ENCODE peak calls at places on chromosome 11, in ten cellular contexts. G, I, R, E, Q, D, M, X, L and T are unnamed samples. For H3K4me1, the result is how much of the 10 kb centered on the place peaks cover.

GRCh38 chr11:64121637-64122410 is 44.1 kb downstream of the MACROD1 start:
- DNase-seq in G (no peak), I (no peak), R (no peak), E (no peak), Q (no peak), D (peak), M (no peak), X (no peak), L (no peak), T (no peak)

GRCh38 chr11:64810891-64811272 is 531 bp upstream of the MEN1 start:
- DNase-seq in G (peak), I (no peak), R (no peak), E (no peak), Q (no peak), D (no peak), M (peak), X (no peak), L (peak), T (peak)

GRCh38 chr11:82899191-82899820 is 924 bp downstream of the PRCP start:
- DNase-seq in G (no peak), I (no peak), R (no peak), E (no peak), Q (no peak), D (no peak), M (no peak), X (no peak), L (peak), T (no peak)

GRCh38 chr11:63277345-63277943 is 34.0 kb upstream of the SLC22A25 start:
- DNase-seq in G (no peak), I (no peak), R (no peak), E (no peak), Q (no peak), D (no peak), M (no peak), X (no peak), L (no peak), T (no peak)

GRCh38 chr11:86919557-86920210 is 35.5 kb downstream of the FZD4 start:
- DNase-seq in G (no peak), I (no peak), R (no peak), E (no peak), Q (no peak), D (peak), M (no peak), X (peak), L (no peak), T (peak)

GRCh38 chr11:61688368-61689163 is 8.4 kb downstream of the DAGLA start:
- DNase-seq in G (peak), I (peak), R (peak), E (no peak), Q (peak), D (no peak), M (peak), X (no peak), L (no peak), T (peak)

GRCh38 chr11:92401507-92401906 is 176.9 kb downstream of the FAT3 start:
- DNase-seq in G (no peak), I (no peak), R (no peak), E (no peak), Q (no peak), D (no peak), M (no peak), X (no peak), L (no peak), T (no peak)

GRCh38 chr11:5367461-5368074 is 16.0 kb upstream of the OR51M1 start:
- DNase-seq in G (no peak), I (no peak), R (no peak), E (no peak), Q (no peak), D (peak), M (no peak), X (no peak), L (no peak), T (no peak)

GRCh38 chr11:66275396-66275795 is 2.6 kb upstream of the CNIH2 start:
- DNase-seq in G (no peak), I (no peak), R (no peak), E (no peak), Q (no peak), D (no peak), M (peak), X (no peak), L (no peak), T (no peak)

GRCh38 chr11:74141274-74141695 is 29.5 kb downstream of the C2CD3 start:
- DNase-seq in G (peak), I (no peak), R (no peak), E (no peak), Q (no peak), D (no peak), M (no peak), X (peak), L (no peak), T (no peak)

DNA sequence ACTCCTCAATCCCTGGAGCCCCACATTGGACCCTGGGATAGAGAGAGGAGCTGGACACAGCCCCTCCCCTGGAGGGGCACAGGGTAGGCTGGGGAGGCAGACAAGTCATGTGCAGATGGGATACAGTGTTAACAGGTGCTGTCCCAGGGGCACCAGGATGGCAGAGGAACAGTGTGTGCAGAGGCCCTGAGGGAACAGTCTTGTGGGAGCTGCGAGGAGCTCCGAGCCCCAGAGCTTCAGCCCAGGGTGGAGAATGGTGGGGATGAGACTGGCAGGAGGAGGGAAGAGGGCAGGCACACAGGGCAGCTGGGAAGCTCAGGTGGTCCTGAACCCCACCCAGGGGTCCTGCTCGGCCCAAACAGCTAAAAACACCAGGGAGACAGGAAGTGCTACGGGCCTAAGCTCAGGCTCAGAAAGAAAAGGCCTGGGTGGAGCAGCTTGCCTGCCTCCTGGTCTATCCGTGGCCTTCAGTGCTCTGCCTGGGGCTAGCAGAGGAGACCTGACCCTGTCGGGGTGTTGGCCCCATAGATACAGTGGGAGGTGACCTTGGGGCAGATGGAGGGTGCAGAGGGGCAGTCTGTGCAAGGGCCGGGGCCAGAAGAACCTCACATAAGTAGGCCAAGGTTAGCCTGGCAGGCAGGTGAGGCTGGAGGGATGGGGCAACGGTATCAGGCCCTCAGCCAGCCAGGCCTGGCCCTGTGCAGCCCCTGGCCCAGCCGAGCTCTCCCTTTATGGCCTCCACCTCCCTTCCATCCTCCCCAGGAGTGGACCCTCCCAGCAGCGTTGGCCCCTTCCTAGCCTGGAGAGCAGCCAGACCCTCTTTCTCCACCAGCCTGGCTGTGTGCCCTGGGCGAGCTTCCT is 15.4 kb downstream of the CAPN5 start:
- DNase-seq in G (peak), I (peak), R (peak), E (no peak), Q (no peak), D (no peak), M (peak), X (no peak), L (no peak), T (no peak)
- H3K4me1 ChIP-seq in G (half or more), I (under half), R (under half), E (under half), Q (under half), D (under half), M (under half), X (under half), L (under half), T (half or more)

DNA sequence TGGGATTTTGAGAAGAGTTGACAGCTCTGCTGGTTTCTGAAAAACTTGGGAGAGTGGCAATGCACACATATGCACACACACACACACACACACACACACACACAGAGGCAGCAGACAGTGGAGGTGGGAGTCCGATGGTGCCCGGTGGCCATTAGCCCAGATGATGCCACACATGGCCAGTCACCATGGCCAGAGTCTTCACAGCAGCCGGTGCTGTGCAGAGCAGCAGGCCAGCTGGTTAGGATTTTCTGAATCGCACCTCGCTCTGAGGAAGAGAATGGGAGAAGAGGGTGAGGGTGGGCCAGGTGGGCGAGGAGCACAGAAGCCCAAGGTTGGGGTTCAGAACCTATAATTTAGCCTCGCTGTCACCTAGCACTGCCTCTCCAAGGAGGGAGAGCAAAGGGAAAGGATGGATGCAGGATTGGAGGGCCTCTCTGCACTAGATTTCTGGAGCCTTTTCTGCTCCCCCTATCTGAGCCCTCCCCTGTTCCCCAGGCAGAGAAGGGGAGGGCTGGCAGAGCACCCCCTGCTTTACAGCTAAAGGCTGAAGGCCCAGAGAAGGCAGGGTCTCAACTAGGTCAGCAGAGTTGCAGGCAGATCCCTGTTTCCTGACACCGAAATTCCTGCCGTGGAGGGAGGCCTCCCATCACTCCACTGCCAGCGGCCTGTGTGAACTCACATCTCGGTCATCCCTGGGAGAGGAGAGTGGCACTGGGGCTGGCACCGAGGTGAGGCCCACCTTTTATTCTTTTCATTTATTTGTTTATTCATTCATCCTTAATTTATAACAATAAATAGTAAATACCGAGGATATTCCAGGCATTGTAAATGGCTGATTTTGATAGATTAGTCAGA is 25.8 kb upstream of the FXYD6 start:
- DNase-seq in G (no peak), I (peak), R (no peak), E (no peak), Q (no peak), D (no peak), M (no peak), X (no peak), L (no peak), T (no peak)
- H3K4me1 ChIP-seq in G (under half), I (under half), R (under half), E (under half), Q (under half), D (under half), M (under half), X (under half), L (under half), T (under half)

GRCh38 chr11:45930031-45930794 is 7.8 kb downstream of the LARGE2 start:
- DNase-seq in G (peak), I (no peak), R (no peak), E (peak), Q (peak), D (no peak), M (peak), X (peak), L (peak), T (no peak)

GRCh38 chr11:45931739-45932138 is 9.3 kb downstream of the LARGE2 start:
- DNase-seq in G (no peak), I (no peak), R (no peak), E (no peak), Q (no peak), D (no peak), M (no peak), X (no peak), L (no peak), T (no peak)

GRCh38 chr11:45929486-45930030 is 7.1 kb downstream of the LARGE2 start:
- DNase-seq in G (no peak), I (no peak), R (no peak), E (no peak), Q (no peak), D (no peak), M (no peak), X (no peak), L (peak), T (no peak)

GRCh38 chr11:45932217-45932616 is 9.8 kb downstream of the LARGE2 start:
- DNase-seq in G (no peak), I (no peak), R (no peak), E (no peak), Q (no peak), D (no peak), M (no peak), X (no peak), L (no peak), T (no peak)

DNA sequence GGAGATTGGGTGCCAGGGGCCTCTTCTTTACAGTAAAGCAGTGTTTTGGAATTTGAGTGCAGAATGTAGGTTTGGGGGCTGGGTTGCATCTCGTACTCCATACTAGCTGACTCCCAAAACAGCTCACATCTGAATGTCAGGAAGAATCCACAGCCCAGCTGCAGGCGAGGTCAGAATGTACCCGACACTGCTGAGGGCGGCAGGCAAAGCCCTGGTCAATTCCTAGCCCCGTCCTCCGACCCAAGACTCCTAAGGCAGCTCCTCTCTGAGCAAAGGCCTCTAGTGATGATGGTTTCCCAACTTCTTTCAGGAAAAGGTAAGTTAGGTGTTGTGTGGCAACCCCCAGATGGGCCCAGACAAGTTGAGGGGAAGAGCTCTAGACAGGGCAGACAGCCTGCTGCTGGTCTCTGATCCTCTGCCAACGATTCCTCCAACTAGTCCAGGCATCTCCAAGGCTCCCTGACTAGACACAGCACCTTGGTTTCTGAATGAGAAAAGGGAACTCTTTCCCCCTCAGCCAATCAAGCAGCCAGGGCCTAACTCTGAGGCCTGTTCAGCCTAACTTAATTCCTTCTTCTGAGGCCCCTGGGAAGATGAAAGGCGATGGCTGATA is 8.6 kb downstream of the LARGE2 start:
- DNase-seq in G (no peak), I (no peak), R (no peak), E (no peak), Q (peak), D (no peak), M (no peak), X (no peak), L (no peak), T (no peak)
- H3K4me1 ChIP-seq in G (under half), I (under half), R (under half), E (under half), Q (under half), D (under half), M (under half), X (under half), L (under half), T (under half)

DNA sequence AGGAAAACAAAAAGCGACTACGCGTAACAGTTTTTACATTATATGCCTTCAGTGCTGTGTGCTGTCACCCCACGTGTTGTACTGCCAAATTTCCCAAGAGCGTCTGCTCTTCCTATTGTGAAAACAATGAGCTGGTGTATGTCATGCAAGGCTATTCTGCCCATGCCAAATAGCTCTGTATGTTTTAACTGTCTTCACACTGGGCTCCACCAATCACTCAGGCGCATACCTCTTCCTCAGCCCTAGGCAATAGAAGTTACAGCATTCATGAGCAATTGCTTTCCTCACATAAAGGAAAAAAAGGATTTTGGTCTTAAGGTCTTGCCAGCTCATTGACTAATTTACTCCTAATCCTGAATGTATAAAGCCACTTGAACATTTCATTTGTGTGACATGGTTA is 606.8 kb downstream of the NTM start:
- DNase-seq in G (no peak), I (no peak), R (no peak), E (no peak), Q (no peak), D (peak), M (no peak), X (no peak), L (no peak), T (no peak)
- H3K4me1 ChIP-seq in G (under half), I (under half), R (under half), E (under half), Q (under half), D (under half), M (under half), X (under half), L (under half), T (under half)

GRCh38 chr11:76810151-76810853 is 27.1 kb downstream of the TSKU start:
- DNase-seq in G (no peak), I (no peak), R (no peak), E (no peak), Q (no peak), D (no peak), M (no peak), X (no peak), L (no peak), T (peak)
- H3K4me1 ChIP-seq in G (under half), I (under half), R (under half), E (under half), Q (under half), D (under half), M (under half), X (under half), L (under half), T (under half)

DNA sequence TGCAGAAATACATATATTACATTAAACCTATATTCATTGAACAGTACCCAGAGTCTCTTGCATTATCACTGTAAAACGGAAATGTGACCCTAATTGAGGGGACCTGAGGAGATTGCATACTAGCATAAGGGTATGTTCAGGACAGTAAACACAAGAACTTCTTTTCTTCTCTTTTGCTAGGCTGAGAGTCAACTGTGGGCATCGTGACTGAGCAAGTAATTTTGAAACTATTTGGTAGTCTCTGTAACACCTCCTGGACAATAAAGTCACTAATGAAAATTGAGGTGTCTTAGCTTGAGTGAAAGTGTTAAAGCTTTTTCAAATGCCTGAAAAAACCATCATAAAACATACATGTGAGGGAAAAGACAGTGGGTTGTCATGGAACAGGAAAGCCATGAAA is 90.9 kb downstream of the PDHX start:
- DNase-seq in G (no peak), I (no peak), R (no peak), E (no peak), Q (no peak), D (no peak), M (no peak), X (no peak), L (no peak), T (no peak)
- H3K4me1 ChIP-seq in G (under half), I (under half), R (under half), E (under half), Q (under half), D (under half), M (under half), X (under half), L (under half), T (under half)

DNA sequence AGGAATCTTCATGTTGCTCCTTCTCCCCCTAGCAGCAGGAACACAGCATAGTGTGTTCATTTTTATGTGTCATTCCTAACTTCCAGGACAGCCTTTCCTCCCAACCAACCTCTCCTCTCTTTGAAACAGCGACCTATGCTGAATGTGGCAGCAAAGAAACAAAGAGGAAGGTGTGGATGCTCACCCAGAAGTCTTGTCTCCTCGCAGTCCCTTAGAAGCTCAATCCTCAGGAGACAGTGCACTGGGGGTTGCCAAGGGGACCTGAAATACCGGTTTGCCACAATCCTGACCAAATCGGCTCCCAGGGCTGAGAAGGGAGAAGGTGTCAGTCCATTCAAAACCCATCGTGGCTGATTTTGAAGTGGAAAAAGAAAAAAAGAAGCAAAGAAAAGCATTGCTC is 30.2 kb upstream of the TENM4 start:
- DNase-seq in G (no peak), I (no peak), R (no peak), E (no peak), Q (no peak), D (no peak), M (no peak), X (no peak), L (no peak), T (no peak)
- H3K4me1 ChIP-seq in G (under half), I (under half), R (under half), E (under half), Q (under half), D (under half), M (under half), X (under half), L (under half), T (under half)